ENCODE peak calls at places on chromosomes 6 and 20, in six cellular contexts. One of them, this sample, is unnamed.

GRCh38 chr20:48339986-48340884 is 487.6 kb downstream of the PREX1 start:
- DNase-seq in SK-N-SH: no peak
- DNase-seq in PC-3: no peak
- DNase-seq in HCT116: no peak
- DNase-seq in hepatocyte: no peak
- DNase-seq in MM.1S: no peak
- DNase-seq in this sample: no peak

GRCh38 chr6:5308066-5308465 is 46.8 kb downstream of the FARS2 start:
- DNase-seq in MM.1S: no peak
- DNase-seq in SK-N-SH: no peak
- DNase-seq in PC-3: peak
- DNase-seq in hepatocyte: no peak
- DNase-seq in HCT116: no peak
- DNase-seq in this sample: no peak

GRCh38 chr6:44093750-44094402 is 33.4 kb downstream of the MRPL14 start:
- DNase-seq in MM.1S: no peak
- DNase-seq in PC-3: no peak
- DNase-seq in HCT116: no peak
- DNase-seq in SK-N-SH: no peak
- DNase-seq in hepatocyte: no peak
- DNase-seq in this sample: no peak

GRCh38 chr6:166467436-166468000 is 84.8 kb upstream of the MPC1 start:
- DNase-seq in MM.1S: no peak
- DNase-seq in SK-N-SH: no peak
- DNase-seq in PC-3: no peak
- DNase-seq in HCT116: no peak
- DNase-seq in hepatocyte: no peak
- DNase-seq in this sample: no peak

GRCh38 chr6:169723200-169723909 is 945 bp downstream of the PHF10 start:
- DNase-seq in hepatocyte: peak
- DNase-seq in HCT116: no peak
- DNase-seq in SK-N-SH: peak
- DNase-seq in PC-3: peak
- DNase-seq in MM.1S: peak
- DNase-seq in this sample: peak

GRCh38 chr6:48032156-48032555 is 78.8 kb downstream of the PTCHD4 start:
- DNase-seq in hepatocyte: no peak
- DNase-seq in PC-3: peak
- DNase-seq in MM.1S: no peak
- DNase-seq in HCT116: no peak
- DNase-seq in SK-N-SH: no peak
- DNase-seq in this sample: no peak

GRCh38 chr6:141212296-141212695 is 920.4 kb upstream of the GJE1 start:
- DNase-seq in SK-N-SH: no peak
- DNase-seq in PC-3: peak
- DNase-seq in MM.1S: no peak
- DNase-seq in HCT116: peak
- DNase-seq in hepatocyte: no peak
- DNase-seq in this sample: no peak

GRCh38 chr20:49091104-49091503 is 45.0 kb downstream of the CSE1L start:
- DNase-seq in HCT116: no peak
- DNase-seq in SK-N-SH: no peak
- DNase-seq in MM.1S: no peak
- DNase-seq in PC-3: no peak
- DNase-seq in hepatocyte: no peak
- DNase-seq in this sample: no peak

GRCh38 chr6:46948699-46949098 is 27.0 kb upstream of the ADGRF5 start:
- DNase-seq in PC-3: no peak
- DNase-seq in SK-N-SH: no peak
- DNase-seq in MM.1S: no peak
- DNase-seq in HCT116: no peak
- DNase-seq in hepatocyte: no peak
- DNase-seq in this sample: no peak

GRCh38 chr6:97591955-97592354 is 308.9 kb upstream of the MMS22L start:
- DNase-seq in HCT116: no peak
- DNase-seq in hepatocyte: no peak
- DNase-seq in SK-N-SH: no peak
- DNase-seq in MM.1S: no peak
- DNase-seq in PC-3: no peak
- DNase-seq in this sample: no peak

DNA sequence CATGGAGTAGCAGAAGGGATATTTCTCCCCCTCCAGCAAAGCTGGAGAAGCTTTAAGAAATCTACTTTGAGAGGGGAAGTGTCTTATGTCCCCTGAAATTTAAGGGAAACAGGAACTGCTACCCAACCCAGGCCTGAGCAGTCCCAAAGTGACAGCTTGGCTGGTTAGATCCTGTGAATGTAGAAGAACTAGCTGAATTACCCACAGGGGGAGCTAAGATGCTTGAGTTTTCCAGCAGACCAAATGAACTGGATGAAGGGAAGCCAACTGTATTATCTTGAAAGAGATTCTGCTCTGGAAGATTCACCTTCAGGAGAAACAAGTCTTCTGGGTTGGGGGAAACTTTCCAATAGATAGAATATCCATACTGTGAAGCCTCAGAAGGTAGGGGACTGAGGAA is 303.3 kb upstream of the MMS22L start:
- DNase-seq in MM.1S: no peak
- DNase-seq in hepatocyte: peak
- DNase-seq in SK-N-SH: peak
- DNase-seq in PC-3: no peak
- DNase-seq in HCT116: no peak
- DNase-seq in this sample: no peak
- TF ChIP-seq CTCF in MM.1S: peak
- TF ChIP-seq CTCF in hepatocyte: peak
- TF ChIP-seq CTCF in SK-N-SH: peak
- TF ChIP-seq CTCF in PC-3: peak
- TF ChIP-seq CTCF in HCT116: peak
- TF ChIP-seq CTCF in this sample: peak

GRCh38 chr6:80287607-80288006 is 181.1 kb downstream of the BCKDHB start:
- DNase-seq in MM.1S: no peak
- DNase-seq in HCT116: no peak
- DNase-seq in hepatocyte: no peak
- DNase-seq in SK-N-SH: no peak
- DNase-seq in PC-3: no peak
- DNase-seq in this sample: no peak

GRCh38 chr6:80287112-80287511 is 180.6 kb downstream of the BCKDHB start:
- DNase-seq in SK-N-SH: no peak
- DNase-seq in hepatocyte: no peak
- DNase-seq in HCT116: no peak
- DNase-seq in MM.1S: no peak
- DNase-seq in PC-3: no peak
- DNase-seq in this sample: no peak

DNA sequence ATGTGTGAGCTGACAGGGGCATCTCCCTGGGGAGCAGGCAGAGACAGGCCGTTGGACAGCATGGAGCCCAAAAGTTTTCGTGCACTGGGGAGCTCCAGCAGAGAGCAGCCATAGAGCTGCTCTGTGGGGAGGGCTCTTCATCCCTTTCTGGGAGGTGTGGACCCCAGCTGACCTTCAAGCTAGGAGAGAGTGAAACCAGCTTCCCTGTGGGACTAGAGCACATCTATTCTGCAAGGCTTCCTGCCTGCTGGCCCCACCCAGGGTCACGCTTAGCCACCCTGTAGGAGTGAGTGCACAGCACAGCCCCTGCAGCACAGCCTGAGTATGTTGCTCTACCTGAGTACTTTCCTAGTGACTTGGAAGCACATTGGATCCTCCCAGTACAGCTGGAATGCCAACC is 183.3 kb downstream of the BCKDHB start:
- DNase-seq in MM.1S: no peak
- DNase-seq in hepatocyte: no peak
- DNase-seq in SK-N-SH: no peak
- DNase-seq in PC-3: no peak
- DNase-seq in HCT116: no peak
- DNase-seq in this sample: no peak
- TF ChIP-seq EZH2phosphoT487 in MM.1S: no peak
- TF ChIP-seq EZH2phosphoT487 in hepatocyte: no peak
- TF ChIP-seq EZH2phosphoT487 in SK-N-SH: no peak
- TF ChIP-seq EZH2phosphoT487 in PC-3: no peak
- TF ChIP-seq EZH2phosphoT487 in HCT116: no peak
- TF ChIP-seq EZH2phosphoT487 in this sample: no peak

GRCh38 chr6:115634131-115634530 is 426.6 kb downstream of the FRK start:
- DNase-seq in hepatocyte: no peak
- DNase-seq in SK-N-SH: no peak
- DNase-seq in HCT116: no peak
- DNase-seq in PC-3: no peak
- DNase-seq in MM.1S: no peak
- DNase-seq in this sample: no peak

GRCh38 chr6:115629415-115629814 is 431.3 kb downstream of the FRK start:
- DNase-seq in PC-3: no peak
- DNase-seq in HCT116: no peak
- DNase-seq in MM.1S: no peak
- DNase-seq in SK-N-SH: no peak
- DNase-seq in hepatocyte: no peak
- DNase-seq in this sample: no peak

DNA sequence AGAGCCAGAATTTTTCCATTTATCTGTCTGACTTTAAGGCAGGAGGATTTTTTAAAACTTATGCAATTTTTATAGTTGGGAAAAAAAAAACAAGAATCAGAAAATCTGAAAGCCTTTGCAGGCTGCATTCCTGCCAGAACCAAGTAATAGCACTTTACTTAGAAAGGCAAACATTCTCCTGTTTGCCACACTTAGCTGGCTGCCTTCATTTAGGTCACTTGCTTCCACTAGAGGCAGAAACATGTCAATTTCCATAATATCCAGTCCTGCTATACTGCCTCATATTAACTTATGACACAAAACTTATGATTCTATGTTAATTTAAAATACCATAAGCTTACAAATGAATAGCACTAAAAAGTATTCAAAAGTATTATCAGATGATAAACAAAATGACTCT is 425.8 kb downstream of the FRK start:
- DNase-seq in HCT116: no peak
- DNase-seq in PC-3: no peak
- DNase-seq in hepatocyte: peak
- DNase-seq in SK-N-SH: no peak
- DNase-seq in MM.1S: no peak
- DNase-seq in this sample: no peak
- TF ChIP-seq CTCF in HCT116: no peak
- TF ChIP-seq CTCF in PC-3: no peak
- TF ChIP-seq CTCF in hepatocyte: no peak
- TF ChIP-seq CTCF in SK-N-SH: no peak
- TF ChIP-seq CTCF in MM.1S: no peak
- TF ChIP-seq CTCF in this sample: no peak

GRCh38 chr6:132491881-132492280 is 21.0 kb downstream of the STX7 start:
- DNase-seq in HCT116: no peak
- DNase-seq in PC-3: no peak
- DNase-seq in SK-N-SH: no peak
- DNase-seq in MM.1S: no peak
- DNase-seq in hepatocyte: no peak
- DNase-seq in this sample: no peak

GRCh38 chr6:132496519-132497180 is 16.3 kb downstream of the STX7 start:
- DNase-seq in MM.1S: no peak
- DNase-seq in HCT116: no peak
- DNase-seq in hepatocyte: no peak
- DNase-seq in SK-N-SH: no peak
- DNase-seq in PC-3: no peak
- DNase-seq in this sample: no peak

GRCh38 chr6:132494954-132495353 is 18.0 kb downstream of the STX7 start:
- DNase-seq in PC-3: no peak
- DNase-seq in HCT116: no peak
- DNase-seq in SK-N-SH: no peak
- DNase-seq in hepatocyte: no peak
- DNase-seq in MM.1S: no peak
- DNase-seq in this sample: no peak

GRCh38 chr6:132498638-132499037 is 14.3 kb downstream of the STX7 start:
- DNase-seq in PC-3: no peak
- DNase-seq in hepatocyte: no peak
- DNase-seq in MM.1S: no peak
- DNase-seq in SK-N-SH: no peak
- DNase-seq in HCT116: no peak
- DNase-seq in this sample: peak

DNA sequence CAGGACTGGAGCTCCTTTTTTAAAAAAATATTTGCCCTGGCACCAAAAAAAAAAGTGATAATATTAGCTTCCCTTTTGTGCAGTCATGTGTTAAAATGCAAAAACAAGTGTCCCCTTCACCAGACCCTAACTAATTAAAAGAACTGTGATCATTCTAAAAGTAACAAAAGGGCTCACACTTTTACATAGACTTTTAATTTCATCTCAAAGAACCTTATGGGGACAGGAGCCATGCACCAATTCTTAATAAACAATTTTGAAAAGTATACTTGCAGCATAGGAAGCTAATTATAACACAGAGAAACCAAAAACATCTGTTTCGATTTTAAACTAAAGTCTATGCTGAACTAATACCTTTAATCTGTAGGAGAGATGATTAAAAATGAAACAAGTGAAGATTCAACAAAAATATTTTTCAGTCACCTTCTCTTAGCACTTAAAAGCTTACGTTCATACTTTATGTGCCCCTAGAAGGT is 17.3 kb downstream of the STX7 start:
- DNase-seq in PC-3: no peak
- DNase-seq in SK-N-SH: no peak
- DNase-seq in HCT116: no peak
- DNase-seq in hepatocyte: no peak
- DNase-seq in MM.1S: peak
- DNase-seq in this sample: peak
- TF ChIP-seq EZH2phosphoT487 in PC-3: no peak
- TF ChIP-seq EZH2phosphoT487 in SK-N-SH: no peak
- TF ChIP-seq EZH2phosphoT487 in HCT116: no peak
- TF ChIP-seq EZH2phosphoT487 in hepatocyte: no peak
- TF ChIP-seq EZH2phosphoT487 in MM.1S: no peak
- TF ChIP-seq EZH2phosphoT487 in this sample: no peak

GRCh38 chr6:129981598-129981997 is 36.8 kb upstream of the L3MBTL3 start:
- DNase-seq in HCT116: peak
- DNase-seq in MM.1S: peak
- DNase-seq in SK-N-SH: no peak
- DNase-seq in PC-3: peak
- DNase-seq in hepatocyte: no peak
- DNase-seq in this sample: peak
- TF ChIP-seq CTCF in HCT116: peak
- TF ChIP-seq CTCF in MM.1S: peak
- TF ChIP-seq CTCF in SK-N-SH: peak
- TF ChIP-seq CTCF in PC-3: peak
- TF ChIP-seq CTCF in hepatocyte: peak
- TF ChIP-seq CTCF in this sample: peak

DNA sequence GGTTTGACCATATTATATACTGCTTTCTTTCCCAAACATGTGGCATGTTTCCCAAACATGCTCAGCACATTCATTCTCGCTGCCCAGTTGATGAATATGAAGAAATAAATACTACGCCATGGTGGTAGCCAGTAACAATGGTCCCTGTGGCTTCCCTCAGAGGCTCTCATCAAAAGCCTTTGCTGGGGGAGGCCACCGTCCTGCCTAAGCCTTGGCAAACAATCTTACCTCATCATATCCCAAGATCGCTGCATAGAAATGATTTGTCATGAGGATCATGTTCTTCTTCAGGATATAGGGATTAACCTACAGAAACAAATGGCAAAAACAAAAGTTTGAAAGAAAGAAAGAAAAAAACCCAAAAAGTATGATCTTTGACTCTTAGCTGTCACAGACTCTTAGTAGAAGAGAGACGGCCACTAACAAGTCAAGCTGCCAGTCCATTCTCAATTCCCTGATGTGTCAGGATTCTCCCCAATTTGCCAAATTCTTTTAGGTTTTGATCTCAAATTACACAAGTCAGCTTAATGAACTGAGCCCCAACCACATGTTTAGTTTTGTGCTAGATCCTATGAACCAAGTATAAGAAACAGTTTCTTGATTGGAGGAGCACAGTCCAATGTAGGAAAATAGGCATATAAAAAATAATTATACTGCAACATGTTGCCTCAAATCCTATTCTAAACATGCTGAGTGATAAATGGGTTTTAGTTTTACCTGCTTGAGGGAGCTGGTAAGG is 22.4 kb upstream of the FAM83C start:
- DNase-seq in hepatocyte: no peak
- DNase-seq in SK-N-SH: no peak
- DNase-seq in MM.1S: no peak
- DNase-seq in PC-3: no peak
- DNase-seq in HCT116: no peak
- DNase-seq in this sample: no peak
- TF ChIP-seq EZH2phosphoT487 in hepatocyte: no peak
- TF ChIP-seq EZH2phosphoT487 in SK-N-SH: no peak
- TF ChIP-seq EZH2phosphoT487 in MM.1S: no peak
- TF ChIP-seq EZH2phosphoT487 in PC-3: no peak
- TF ChIP-seq EZH2phosphoT487 in HCT116: no peak
- TF ChIP-seq EZH2phosphoT487 in this sample: no peak